ENCODE peak calls at places on chromosomes 16 and 17, in seven cellular contexts. S is fibroblast of villous mesenchyme; Q is CD4-positive, alpha-beta T cell; R is AG09309; K is psoas muscle; I is AG04450; W is GM13977. C is an unnamed sample.

GRCh38 chr16:88591577-88592021 is 21.4 kb downstream of the ZC3H18 start:
- DNase-seq in R (no peak), S (no peak), K (peak; percentile 61), W (peak; percentile 87), I (no peak), Q (no peak), C (peak; percentile 61)

GRCh38 chr16:57260294-57260929 is 15.4 kb downstream of the ARL2BP start:
- DNase-seq in S (peak; percentile 73), R (no peak), Q (peak; percentile 21), K (no peak), W (peak; percentile 62), I (peak; percentile 50), C (peak; percentile 59)

GRCh38 chr17:57519199-57519598 is 225.9 kb downstream of the CCDC182 start:
- DNase-seq in Q (no peak), K (no peak), W (no peak), I (peak; percentile 21), R (no peak), S (peak; percentile 68), C (no peak)

GRCh38 chr16:554640-555413 is 5.4 kb upstream of the PRR35 start:
- DNase-seq in Q (no peak), W (no peak), R (no peak), K (peak; percentile 69), S (peak; percentile 46), I (no peak), C (no peak)

GRCh38 chr17:78131172-78132085 is 858 bp downstream of the TMC8 start:
- DNase-seq in R (no peak), K (no peak), Q (no peak), I (no peak), W (peak; percentile 64), S (no peak), C (peak; percentile 79)

GRCh38 chr17:33686171-33686570 is 393.1 kb upstream of the ASIC2 start:
- DNase-seq in Q (no peak), K (no peak), S (no peak), W (peak; percentile 27), R (no peak), I (no peak), C (peak; percentile 42)

GRCh38 chr16:3004319-3004718 is 8.4 kb upstream of the CLDN9 start:
- DNase-seq in W (no peak), R (no peak), S (no peak), K (peak; percentile 39), Q (no peak), I (no peak), C (peak; percentile 34)

GRCh38 chr17:34712481-34713195 is 133.3 kb downstream of the TMEM132E start:
- DNase-seq in I (no peak), K (no peak), Q (no peak), S (no peak), R (no peak), W (no peak), C (no peak)

GRCh38 chr16:87342978-87343752 is 26.0 kb upstream of the C16orf95 start:
- DNase-seq in Q (no peak), S (no peak), I (no peak), R (no peak), K (no peak), W (no peak), C (no peak)

GRCh38 chr17:13931752-13932477 is 137.4 kb upstream of the COX10 start:
- DNase-seq in Q (no peak), R (no peak), K (peak; percentile 68), W (no peak), I (no peak), S (peak; percentile 61), C (no peak)

GRCh38 chr16:2089676-2090480 is 42.1 kb downstream of the TSC2 start:
- DNase-seq in K (no peak), R (no peak), S (no peak), I (no peak), W (no peak), Q (no peak), C (no peak)

GRCh38 chr17:43844241-43844640 is 2.7 kb upstream of the CD300LG start:
- DNase-seq in K (no peak), Q (no peak), W (no peak), I (no peak), R (no peak), S (no peak), C (no peak)

GRCh38 chr17:43839670-43840101 is 6.7 kb upstream of the MPP3 start:
- DNase-seq in I (no peak), R (no peak), K (no peak), Q (no peak), W (no peak), S (no peak), C (no peak)

GRCh38 chr17:43845772-43846171 is 1.2 kb upstream of the CD300LG start:
- DNase-seq in W (no peak), I (no peak), S (no peak), Q (no peak), R (no peak), K (no peak), C (no peak)

GRCh38 chr17:43842975-43843325 is 4.0 kb upstream of the CD300LG start:
- DNase-seq in K (no peak), R (no peak), S (no peak), W (no peak), I (no peak), Q (no peak), C (no peak)

GRCh38 chr17:43840814-43841213 is 6.2 kb upstream of the CD300LG start:
- DNase-seq in I (no peak), K (no peak), Q (no peak), S (peak; percentile 47), W (no peak), R (no peak), C (no peak)
- TF ChIP-seq CTCF in I (peak; percentile 20), K (no peak), Q (no peak), S (peak; percentile 46), W (peak; percentile 13), R (peak; percentile 15), C (no peak)

DNA sequence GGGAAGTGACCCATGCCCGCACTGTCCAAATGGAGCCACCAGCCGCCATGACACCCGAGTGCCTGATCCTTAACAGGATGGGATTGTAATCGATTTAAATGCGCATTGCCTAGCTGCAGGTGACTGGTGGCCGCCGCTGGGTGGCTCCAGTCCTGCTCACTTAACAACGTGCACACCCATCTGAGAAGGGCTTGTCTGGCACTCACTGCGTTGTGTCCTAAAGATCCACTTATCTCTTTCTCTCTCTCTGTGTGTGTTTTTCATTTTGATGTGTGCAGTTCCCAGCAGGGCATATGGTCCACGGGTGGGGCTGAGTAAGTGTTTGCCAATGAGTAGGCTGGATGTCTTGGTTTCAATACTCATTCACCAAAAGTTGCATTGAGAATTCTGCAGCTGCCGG is 80.6 kb downstream of the IRF8 start:
- DNase-seq in S (no peak), Q (no peak), W (no peak), K (no peak), R (no peak), I (no peak), C (no peak)
- TF ChIP-seq CTCF in S (no peak), Q (no peak), W (no peak), K (no peak), R (no peak), I (no peak), C (no peak)

GRCh38 chr17:75405365-75406221 is at the start of gene GRB2:
- DNase-seq in K (peak; percentile 99), I (peak; percentile 89), Q (peak; percentile 100), R (peak; percentile 64), S (peak; percentile 97), W (peak; percentile 98), C (peak; percentile 99)
- TF ChIP-seq CTCF in K (no peak), I (no peak), Q (no peak), R (no peak), S (no peak), W (no peak), C (no peak)

DNA sequence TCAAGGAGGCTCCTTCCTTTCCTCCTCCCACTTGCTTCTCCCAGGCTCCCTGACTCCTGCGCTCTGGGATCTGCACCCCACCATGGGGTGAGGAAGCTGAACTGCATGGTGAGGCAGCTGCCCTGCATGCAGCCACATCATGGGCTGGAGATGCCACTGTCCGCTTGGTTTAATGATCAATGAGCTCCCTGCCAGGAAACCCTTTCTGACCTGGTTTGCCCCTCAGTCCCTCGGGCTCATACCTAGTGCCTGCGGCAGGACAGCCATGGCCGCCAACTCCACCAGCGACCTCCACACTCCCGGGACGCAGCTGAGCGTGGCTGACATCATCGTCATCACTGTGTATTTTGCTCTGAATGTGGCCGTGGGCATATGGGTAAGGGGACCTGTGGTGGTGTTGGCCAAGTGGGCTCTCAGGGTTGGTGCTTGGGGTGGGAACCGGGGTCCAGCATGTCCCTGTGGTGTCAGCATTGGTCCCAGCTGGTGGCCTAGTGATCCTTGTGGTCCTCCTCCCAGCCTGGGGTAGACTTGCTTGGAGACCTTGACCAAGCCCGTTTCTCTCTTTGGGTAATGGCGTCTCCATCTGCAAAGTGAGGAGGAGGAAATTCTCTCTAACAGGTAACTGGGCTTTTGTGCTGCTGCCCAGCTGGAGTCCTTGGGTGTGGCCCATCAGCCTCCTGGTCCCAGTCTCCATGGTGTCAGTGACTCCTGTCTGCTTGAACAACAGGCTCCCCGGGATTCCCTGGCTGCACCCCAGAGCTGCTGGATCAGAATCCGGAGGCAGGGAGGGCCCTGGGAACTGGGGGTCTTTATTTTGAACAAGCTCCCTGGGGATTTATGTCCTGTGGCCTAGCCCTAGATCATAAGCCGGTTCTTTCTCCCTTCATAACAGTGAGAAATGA is at the start of gene SLC5A10:
- DNase-seq in Q (no peak), W (no peak), K (no peak), S (no peak), I (no peak), R (no peak), C (no peak)
- TF ChIP-seq CTCF in Q (no peak), W (peak; percentile 31), K (no peak), S (peak; percentile 39), I (peak; percentile 37), R (peak; percentile 38), C (no peak)

GRCh38 chr17:41456206-41456605 is 11.0 kb downstream of the KRT32 start:
- DNase-seq in R (no peak), S (no peak), W (no peak), I (no peak), K (no peak), Q (no peak), C (no peak)
- TF ChIP-seq CTCF in R (peak; percentile 10), S (peak; percentile 19), W (no peak), I (no peak), K (no peak), Q (no peak), C (no peak)

DNA sequence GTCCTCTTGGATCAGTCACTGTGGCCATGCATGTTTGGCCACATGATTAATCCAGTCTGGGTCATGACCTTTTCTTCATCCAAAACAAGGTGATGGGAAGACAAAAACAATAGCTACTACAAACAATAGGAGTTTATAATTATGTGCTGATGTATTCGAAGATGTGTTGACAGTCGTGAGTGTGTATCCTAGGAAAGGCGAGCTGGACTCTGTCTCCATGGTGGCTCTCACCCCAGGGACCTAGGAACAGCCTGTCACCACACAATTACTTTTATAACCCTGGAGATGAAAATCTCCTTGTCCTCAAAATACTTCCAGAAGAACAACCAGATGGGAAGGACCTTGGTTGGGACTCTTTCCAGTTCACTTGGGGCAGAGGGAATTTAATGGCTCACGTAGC is 9.8 kb upstream of the PLK1 start:
- DNase-seq in S (no peak), Q (no peak), I (no peak), R (no peak), W (no peak), K (no peak), C (no peak)
- TF ChIP-seq CTCF in S (no peak), Q (no peak), I (no peak), R (no peak), W (no peak), K (no peak), C (no peak)

GRCh38 chr17:2982854-2983636 is 80.4 kb downstream of the OR1D5 start:
- DNase-seq in Q (no peak), W (no peak), S (peak; percentile 93), I (peak; percentile 77), K (peak; percentile 87), R (peak; percentile 33), C (no peak)
- TF ChIP-seq CTCF in Q (no peak), W (no peak), S (peak; percentile 36), I (peak; percentile 55), K (peak; percentile 38), R (peak; percentile 53), C (no peak)

GRCh38 chr17:28327709-28328108 is 7.6 kb downstream of the IFT20 start:
- DNase-seq in Q (no peak), S (peak; percentile 34), K (no peak), R (no peak), W (no peak), I (no peak), C (no peak)
- TF ChIP-seq CTCF in Q (no peak), S (no peak), K (no peak), R (peak; percentile 12), W (no peak), I (peak; percentile 30), C (no peak)